ENCODE peak calls at places on chromosomes 2 and 18, in five cellular contexts. H is H1, E is fibroblast of lung, R is prostate gland, K is GM06990. D is an unnamed sample.

GRCh38 chr2:166032361-166032760 is 78.8 kb upstream of the TTC21B start:
- DNase-seq in H (no peak), E (peak; percentile 20), R (no peak), K (no peak), D (no peak)

GRCh38 chr2:2324565-2325101 is 6.4 kb downstream of the MYT1L start:
- DNase-seq in H (no peak), E (no peak), R (no peak), K (no peak), D (no peak)

GRCh38 chr2:30113617-30114293 is 33.1 kb upstream of the YPEL5 start:
- DNase-seq in H (no peak), E (peak; percentile 97), R (no peak), K (no peak), D (no peak)

GRCh38 chr18:28281400-28281799 is 104.5 kb upstream of the CDH2 start:
- DNase-seq in H (no peak), E (peak; percentile 11), R (no peak), K (no peak), D (no peak)

GRCh38 chr2:173214213-173214612 is 138.6 kb downstream of the MAP3K20 start:
- DNase-seq in H (no peak), E (no peak), R (peak; percentile 68), K (no peak), D (no peak)

GRCh38 chr18:39173022-39173421 is 1607.4 kb upstream of the CELF4 start:
- DNase-seq in H (no peak), E (peak; percentile 9), R (no peak), K (no peak), D (no peak)

GRCh38 chr2:42055573-42056514 is 8.0 kb downstream of the PKDCC start:
- DNase-seq in H (no peak), E (no peak), R (peak; percentile 75), K (no peak), D (no peak)

GRCh38 chr2:166304656-166305055 is 71.1 kb downstream of the SCN9A start:
- DNase-seq in H (no peak), E (no peak), R (no peak), K (no peak), D (no peak)

GRCh38 chr2:81481994-81482368 is 1177.4 kb upstream of the LRRTM1 start:
- DNase-seq in H (no peak), E (no peak), R (no peak), K (no peak), D (no peak)

GRCh38 chr2:170862503-170862902 is 45.8 kb downstream of the GAD1 start:
- DNase-seq in H (no peak), E (no peak), R (no peak), K (no peak), D (no peak)

GRCh38 chr2:98867539-98868309 is 68.3 kb downstream of the CRACDL start:
- DNase-seq in H (no peak), E (peak; percentile 19), R (no peak), K (no peak), D (no peak)

GRCh38 chr2:228927028-228928010 is 343.8 kb downstream of the PID1 start:
- DNase-seq in H (no peak), E (no peak), R (no peak), K (no peak), D (no peak)

GRCh38 chr18:28766721-28767120 is 589.8 kb upstream of the CDH2 start:
- DNase-seq in H (no peak), E (peak; percentile 30), R (no peak), K (no peak), D (no peak)

GRCh38 chr2:199684168-199684567 is 166.8 kb downstream of the FTCDNL1 start:
- DNase-seq in H (no peak), E (no peak), R (no peak), K (no peak), D (no peak)
- TF ChIP-seq CTCF in H (no peak), E (no peak), R (no peak), K (no peak), D (no peak)

GRCh38 chr18:33600846-33601245 is 22.8 kb downstream of the ASXL3 start:
- DNase-seq in H (no peak), E (no peak), R (no peak), K (no peak), D (no peak)

GRCh38 chr18:33611525-33612135 is 33.6 kb downstream of the ASXL3 start:
- DNase-seq in H (no peak), E (no peak), R (no peak), K (no peak), D (no peak)

GRCh38 chr18:33605250-33605649 is 27.2 kb downstream of the ASXL3 start:
- DNase-seq in H (no peak), E (no peak), R (no peak), K (no peak), D (no peak)

GRCh38 chr18:33603434-33603833 is 25.4 kb downstream of the ASXL3 start:
- DNase-seq in H (no peak), E (no peak), R (no peak), K (no peak), D (no peak)

GRCh38 chr18:33606621-33607020 is 28.6 kb downstream of the ASXL3 start:
- DNase-seq in H (no peak), E (no peak), R (no peak), K (no peak), D (no peak)
- TF ChIP-seq CTCF in H (peak; percentile 15), E (no peak), R (no peak), K (peak; percentile 22), D (no peak)

GRCh38 chr2:86499326-86499725 is 58.2 kb downstream of the KDM3A start:
- DNase-seq in H (no peak), E (no peak), R (no peak), K (no peak), D (no peak)

GRCh38 chr2:86500325-86500724 is 59.2 kb downstream of the KDM3A start:
- DNase-seq in H (no peak), E (no peak), R (no peak), K (no peak), D (no peak)

DNA sequence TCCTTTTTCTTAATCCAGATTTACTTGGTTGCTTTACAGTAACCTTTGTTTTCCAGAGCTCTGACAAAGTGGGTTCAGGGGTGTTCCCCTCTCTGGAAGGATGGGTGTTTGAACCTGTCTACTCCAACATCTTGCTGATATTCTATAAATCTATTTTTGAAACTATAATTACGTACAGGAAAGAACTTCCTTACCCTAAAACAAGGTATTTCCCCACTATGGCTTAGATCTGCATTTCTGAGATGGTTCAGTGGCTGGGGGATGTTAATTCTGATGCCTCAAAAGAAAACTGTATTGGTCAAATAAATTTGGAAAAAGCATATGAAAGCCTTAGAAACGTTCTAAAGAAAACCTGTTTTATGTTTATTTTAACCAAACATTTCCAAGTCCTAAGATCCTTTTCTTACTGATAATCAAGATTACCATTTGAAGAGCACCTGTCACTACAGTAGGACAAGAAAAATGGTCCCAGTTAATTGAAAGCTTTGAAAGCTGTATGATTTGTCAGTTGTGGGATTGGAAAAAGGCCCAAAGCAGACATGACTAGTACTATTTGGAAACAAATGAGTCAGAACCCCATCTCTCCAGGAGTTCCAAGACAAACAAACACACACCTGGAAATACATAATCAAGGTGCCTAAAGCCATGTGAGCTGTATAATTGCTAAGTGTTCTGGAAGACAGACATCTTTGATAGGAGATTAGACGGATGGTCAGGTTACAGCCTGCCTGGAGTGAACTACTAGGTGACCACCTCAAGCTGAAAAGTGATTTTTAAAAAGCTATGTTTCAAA is 57.5 kb downstream of the KDM3A start:
- DNase-seq in H (no peak), E (peak; percentile 23), R (no peak), K (no peak), D (no peak)
- TF ChIP-seq CTCF in H (no peak), E (no peak), R (no peak), K (no peak), D (no peak)

GRCh38 chr2:216317831-216318230 is 54.5 kb downstream of the MARCHF4 start:
- DNase-seq in H (no peak), E (no peak), R (no peak), K (no peak), D (no peak)

GRCh38 chr2:216312441-216312840 is 59.8 kb downstream of the MARCHF4 start:
- DNase-seq in H (no peak), E (peak; percentile 60), R (no peak), K (no peak), D (no peak)

GRCh38 chr2:216316743-216317142 is 55.5 kb downstream of the MARCHF4 start:
- DNase-seq in H (no peak), E (peak; percentile 82), R (no peak), K (no peak), D (no peak)

GRCh38 chr2:216318470-216318869 is 53.8 kb downstream of the MARCHF4 start:
- DNase-seq in H (no peak), E (no peak), R (no peak), K (no peak), D (no peak)

GRCh38 chr2:216315817-216316603 is 56.3 kb downstream of the MARCHF4 start:
- DNase-seq in H (no peak), E (peak; percentile 78), R (no peak), K (no peak), D (no peak)
- TF ChIP-seq CTCF in H (no peak), E (no peak), R (no peak), K (no peak), D (no peak)

GRCh38 chr18:58514773-58515172 is 114.1 kb downstream of the ALPK2 start:
- DNase-seq in H (no peak), E (no peak), R (no peak), K (no peak), D (no peak)
- TF ChIP-seq CTCF in H (no peak), E (no peak), R (no peak), K (no peak), D (no peak)

DNA sequence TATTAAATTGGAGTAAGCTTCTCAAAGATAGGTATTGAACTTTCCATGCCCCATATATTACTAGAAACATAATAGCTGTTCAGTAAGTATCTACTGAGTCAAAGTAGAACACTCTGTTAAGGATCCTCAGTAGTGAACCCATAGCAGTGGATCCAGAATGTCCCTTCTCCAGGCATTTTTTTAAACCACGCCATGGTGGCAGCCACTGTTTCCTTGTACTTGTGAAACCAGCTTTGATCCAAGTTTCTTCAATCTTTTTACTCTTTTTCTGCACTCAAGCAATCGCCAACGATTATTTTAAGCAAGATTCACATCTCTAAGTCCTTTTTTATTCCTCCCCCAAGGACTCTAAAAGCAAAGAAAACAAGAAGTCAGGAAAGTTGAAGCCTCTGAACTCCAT is 291.2 kb upstream of the SLC14A2 start:
- DNase-seq in H (no peak), E (no peak), R (no peak), K (no peak), D (no peak)
- TF ChIP-seq CTCF in H (no peak), E (no peak), R (no peak), K (no peak), D (no peak)

GRCh38 chr2:216490061-216490460 is 8.6 kb upstream of the RPL37A start:
- DNase-seq in H (no peak), E (peak; percentile 81), R (no peak), K (no peak), D (no peak)

GRCh38 chr2:216482640-216483039 is 16.0 kb upstream of the RPL37A start:
- DNase-seq in H (no peak), E (no peak), R (no peak), K (no peak), D (no peak)

GRCh38 chr2:216485745-216486144 is 12.9 kb upstream of the RPL37A start:
- DNase-seq in H (no peak), E (no peak), R (no peak), K (no peak), D (no peak)

GRCh38 chr2:216485237-216485636 is 13.4 kb upstream of the RPL37A start:
- DNase-seq in H (no peak), E (no peak), R (no peak), K (no peak), D (no peak)

GRCh38 chr2:216486708-216487107 is 11.9 kb upstream of the RPL37A start:
- DNase-seq in H (no peak), E (no peak), R (no peak), K (no peak), D (no peak)
- TF ChIP-seq CTCF in H (no peak), E (no peak), R (no peak), K (no peak), D (no peak)

D was measured in GM20000.